ENCODE peak calls at places on chromosomes 6 and 20, in ten cellular contexts. B, U, G, O, L, N, Q, T, V and S are unnamed samples.

GRCh38 chr6:2973656-2974055 is 2.3 kb upstream of the SERPINB6 start:
- DNase-seq in B (no peak), U (no peak), G (no peak), O (no peak), L (no peak), N (no peak), Q (no peak), T (no peak), V (no peak), S (no peak)

GRCh38 chr20:36645998-36646397 is at the start of gene SLA2:
- DNase-seq in B (no peak), U (no peak), G (no peak), O (no peak), L (no peak), N (no peak), Q (no peak), T (no peak), V (no peak), S (no peak)

GRCh38 chr6:16742116-16742515 is 19.1 kb downstream of the ATXN1 start:
- DNase-seq in B (no peak), U (no peak), G (no peak), O (no peak), L (no peak), N (no peak), Q (no peak), T (peak), V (no peak), S (no peak)

GRCh38 chr6:149436647-149437046 is 36.6 kb downstream of the SUMO4 start:
- DNase-seq in B (no peak), U (no peak), G (no peak), O (no peak), L (no peak), N (no peak), Q (no peak), T (no peak), V (no peak), S (no peak)

GRCh38 chr6:20071998-20072397 is 140.3 kb downstream of the MBOAT1 start:
- DNase-seq in B (no peak), U (no peak), G (no peak), O (no peak), L (no peak), N (no peak), Q (no peak), T (no peak), V (no peak), S (no peak)

GRCh38 chr6:134425521-134426316 is 107.8 kb upstream of the SGK1 start:
- DNase-seq in B (peak), U (no peak), G (no peak), O (no peak), L (no peak), N (no peak), Q (peak), T (no peak), V (peak), S (no peak)

GRCh38 chr6:168585441-168585840 is 144.5 kb downstream of the SMOC2 start:
- DNase-seq in B (no peak), U (no peak), G (no peak), O (peak), L (no peak), N (no peak), Q (no peak), T (no peak), V (no peak), S (no peak)

GRCh38 chr20:48425776-48426175 is 402.0 kb downstream of the PREX1 start:
- DNase-seq in B (no peak), U (no peak), G (no peak), O (no peak), L (no peak), N (no peak), Q (no peak), T (no peak), V (no peak), S (no peak)

GRCh38 chr6:170405311-170405975 is 98.9 kb downstream of the FAM120B start:
- DNase-seq in B (peak), U (peak), G (no peak), O (no peak), L (no peak), N (no peak), Q (peak), T (peak), V (peak), S (peak)

GRCh38 chr20:52313335-52313963 is 121.9 kb upstream of the ZFP64 start:
- DNase-seq in B (peak), U (no peak), G (peak), O (no peak), L (no peak), N (no peak), Q (peak), T (peak), V (peak), S (no peak)

GRCh38 chr6:28353981-28354676 is 4.4 kb downstream of the ZKSCAN3 start:
- DNase-seq in B (peak), U (no peak), G (no peak), O (no peak), L (peak), N (no peak), Q (peak), T (peak), V (peak), S (no peak)

GRCh38 chr20:18992418-18992817 is 178.8 kb downstream of the SCP2D1 start:
- DNase-seq in B (no peak), U (no peak), G (no peak), O (no peak), L (no peak), N (no peak), Q (no peak), T (no peak), V (no peak), S (no peak)

GRCh38 chr20:23152902-23153301 is 66.8 kb upstream of the CD93 start:
- DNase-seq in B (no peak), U (no peak), G (no peak), O (peak), L (no peak), N (no peak), Q (no peak), T (no peak), V (no peak), S (no peak)

GRCh38 chr6:156630613-156631302 is 146.4 kb upstream of the ARID1B start:
- DNase-seq in B (no peak), U (no peak), G (peak), O (no peak), L (no peak), N (no peak), Q (no peak), T (no peak), V (no peak), S (no peak)

GRCh38 chr20:58277578-58278344 is 31.8 kb upstream of the RAB22A start:
- DNase-seq in B (no peak), U (no peak), G (no peak), O (no peak), L (no peak), N (no peak), Q (no peak), T (no peak), V (no peak), S (no peak)

GRCh38 chr6:56693246-56693607 is 50.5 kb upstream of the DST start:
- DNase-seq in B (peak), U (no peak), G (no peak), O (no peak), L (peak), N (peak), Q (peak), T (peak), V (peak), S (no peak)

GRCh38 chr20:48638546-48638945 is 189.3 kb downstream of the PREX1 start:
- DNase-seq in B (peak), U (no peak), G (no peak), O (no peak), L (no peak), N (no peak), Q (peak), T (peak), V (no peak), S (peak)

GRCh38 chr6:39189131-39189530 is 40.1 kb downstream of the KCNK5 start:
- DNase-seq in B (no peak), U (no peak), G (no peak), O (no peak), L (no peak), N (no peak), Q (no peak), T (no peak), V (no peak), S (no peak)

GRCh38 chr20:45611054-45611453 is 18.5 kb upstream of the WFDC10A start:
- DNase-seq in B (peak), U (peak), G (no peak), O (no peak), L (no peak), N (no peak), Q (peak), T (peak), V (peak), S (no peak)

GRCh38 chr6:39880521-39881048 is 53.7 kb downstream of the MOCS1 start:
- DNase-seq in B (no peak), U (no peak), G (no peak), O (no peak), L (no peak), N (no peak), Q (no peak), T (no peak), V (no peak), S (no peak)

GRCh38 chr6:111747791-111748190 is 125.5 kb downstream of the FYN start:
- DNase-seq in B (no peak), U (no peak), G (no peak), O (no peak), L (no peak), N (no peak), Q (no peak), T (no peak), V (no peak), S (no peak)

GRCh38 chr6:159061805-159062563 is 17.2 kb upstream of the TAGAP start:
- DNase-seq in B (no peak), U (no peak), G (no peak), O (no peak), L (no peak), N (no peak), Q (no peak), T (no peak), V (no peak), S (no peak)

GRCh38 chr20:1338801-1339200 is 9.9 kb upstream of the SDCBP2 start:
- DNase-seq in B (no peak), U (no peak), G (no peak), O (no peak), L (no peak), N (no peak), Q (no peak), T (no peak), V (no peak), S (no peak)

GRCh38 chr6:7073810-7074525 is 33.8 kb upstream of the RREB1 start:
- DNase-seq in B (no peak), U (no peak), G (no peak), O (no peak), L (no peak), N (peak), Q (no peak), T (no peak), V (no peak), S (no peak)

GRCh38 chr20:20875716-20876115 is 163.3 kb upstream of the RALGAPA2 start:
- DNase-seq in B (no peak), U (no peak), G (no peak), O (no peak), L (no peak), N (no peak), Q (no peak), T (no peak), V (peak), S (no peak)

GRCh38 chr6:24126586-24127192 is 674 bp downstream of the NRSN1 start:
- DNase-seq in B (peak), U (no peak), G (peak), O (no peak), L (peak), N (no peak), Q (peak), T (peak), V (peak), S (peak)

GRCh38 chr20:6827472-6827871 is 60.0 kb downstream of the BMP2 start:
- DNase-seq in B (no peak), U (no peak), G (no peak), O (no peak), L (no peak), N (no peak), Q (no peak), T (no peak), V (peak), S (no peak)

GRCh38 chr20:33945391-33946079 is 48.2 kb upstream of the RALY start:
- DNase-seq in B (peak), U (peak), G (no peak), O (no peak), L (no peak), N (no peak), Q (peak), T (peak), V (peak), S (no peak)

GRCh38 chr20:33948480-33948879 is 45.2 kb upstream of the RALY start:
- DNase-seq in B (no peak), U (no peak), G (no peak), O (no peak), L (no peak), N (no peak), Q (no peak), T (no peak), V (no peak), S (no peak)

GRCh38 chr20:33951171-33951570 is 42.5 kb upstream of the RALY start:
- DNase-seq in B (no peak), U (no peak), G (no peak), O (no peak), L (no peak), N (no peak), Q (no peak), T (no peak), V (no peak), S (no peak)

GRCh38 chr20:33944914-33945313 is 48.8 kb upstream of the RALY start:
- DNase-seq in B (no peak), U (no peak), G (peak), O (no peak), L (no peak), N (no peak), Q (peak), T (no peak), V (no peak), S (no peak)

GRCh38 chr20:33947709-33948295 is 45.9 kb upstream of the RALY start:
- DNase-seq in B (peak), U (no peak), G (peak), O (no peak), L (no peak), N (no peak), Q (peak), T (no peak), V (peak), S (peak)
- TF ChIP-seq CTCF in B (peak), U (peak), G (peak), O (no peak), L (peak), N (peak), Q (peak), T (peak), V (peak), S (peak)

GRCh38 chr6:36377594-36377993 is 9.9 kb downstream of the ETV7 start:
- DNase-seq in B (no peak), U (no peak), G (no peak), O (no peak), L (no peak), N (no peak), Q (no peak), T (no peak), V (no peak), S (no peak)
- H3K4me3 ChIP-seq in B (no peak), U (no peak), G (no peak), O (no peak), L (no peak), N (no peak), Q (no peak), T (no peak), V (no peak), S (no peak)

GRCh38 chr6:34067814-34068213 is 78.1 kb downstream of the GRM4 start:
- DNase-seq in B (peak), U (no peak), G (peak), O (no peak), L (no peak), N (no peak), Q (no peak), T (no peak), V (peak), S (no peak)
- TF ChIP-seq CTCF in B (peak), U (peak), G (peak), O (no peak), L (no peak), N (no peak), Q (peak), T (no peak), V (no peak), S (peak)

GRCh38 chr20:62642666-62643520 is 590 bp downstream of the SLCO4A1 start:
- DNase-seq in B (peak), U (no peak), G (peak), O (no peak), L (no peak), N (no peak), Q (no peak), T (peak), V (peak), S (no peak)

GRCh38 chr20:62645613-62646012 is 3.3 kb downstream of the SLCO4A1 start:
- DNase-seq in B (no peak), U (no peak), G (no peak), O (no peak), L (no peak), N (no peak), Q (no peak), T (no peak), V (no peak), S (no peak)

GRCh38 chr20:62644802-62645496 is 2.6 kb downstream of the SLCO4A1 start:
- DNase-seq in B (peak), U (no peak), G (no peak), O (no peak), L (no peak), N (no peak), Q (no peak), T (no peak), V (peak), S (no peak)

GRCh38 chr20:62643521-62644043 is 1.3 kb downstream of the SLCO4A1 start:
- DNase-seq in B (peak), U (no peak), G (no peak), O (no peak), L (no peak), N (no peak), Q (no peak), T (peak), V (no peak), S (no peak)

DNA sequence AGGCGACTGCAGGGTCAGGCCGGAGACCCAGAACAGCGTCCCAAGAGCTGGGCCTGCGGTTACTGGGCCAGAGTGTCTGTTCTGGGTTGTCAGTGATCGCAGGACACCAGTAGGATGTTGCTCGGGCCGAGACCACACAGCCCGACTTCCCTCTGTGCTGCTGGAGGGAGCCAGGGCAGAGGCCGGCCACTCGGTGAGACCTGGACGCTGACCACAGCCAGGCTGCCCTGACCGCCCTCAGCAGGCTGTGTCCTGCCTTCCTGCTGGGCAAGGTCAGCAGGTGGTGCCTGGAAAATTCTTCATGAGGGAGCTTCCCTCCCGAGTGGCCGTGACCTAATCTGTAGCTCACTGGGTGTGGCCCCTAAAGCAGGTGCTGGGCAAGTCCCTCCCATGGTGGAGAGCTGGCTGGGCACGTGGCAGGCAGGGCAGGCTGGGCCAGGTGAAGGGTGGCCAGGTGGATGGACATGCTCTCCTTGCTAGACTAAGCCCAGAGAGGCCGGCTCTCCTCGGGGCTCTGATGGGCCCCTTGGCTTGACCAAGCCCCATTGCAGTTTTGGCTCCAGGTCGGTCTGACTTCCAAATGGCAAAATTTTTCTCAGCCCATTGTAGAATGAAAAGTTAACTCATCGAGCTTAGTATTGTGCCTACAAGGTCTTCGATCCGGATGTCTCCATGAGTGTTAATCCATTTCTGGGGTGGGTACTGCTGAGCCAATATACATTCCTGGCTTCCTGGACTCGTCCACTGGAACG is 1.9 kb downstream of the SLCO4A1 start:
- DNase-seq in B (peak), U (no peak), G (no peak), O (no peak), L (no peak), N (no peak), Q (no peak), T (no peak), V (peak), S (no peak)
- H3K4me3 ChIP-seq in B (peak), U (no peak), G (no peak), O (peak), L (peak), N (peak), Q (no peak), T (no peak), V (no peak), S (no peak)

GRCh38 chr6:90478278-90478677 is 108.6 kb downstream of the MAP3K7 start:
- DNase-seq in B (no peak), U (no peak), G (peak), O (no peak), L (no peak), N (no peak), Q (no peak), T (no peak), V (no peak), S (no peak)
- TF ChIP-seq CTCF in B (no peak), U (no peak), G (peak), O (no peak), L (no peak), N (no peak), Q (peak), T (no peak), V (no peak), S (no peak)

DNA sequence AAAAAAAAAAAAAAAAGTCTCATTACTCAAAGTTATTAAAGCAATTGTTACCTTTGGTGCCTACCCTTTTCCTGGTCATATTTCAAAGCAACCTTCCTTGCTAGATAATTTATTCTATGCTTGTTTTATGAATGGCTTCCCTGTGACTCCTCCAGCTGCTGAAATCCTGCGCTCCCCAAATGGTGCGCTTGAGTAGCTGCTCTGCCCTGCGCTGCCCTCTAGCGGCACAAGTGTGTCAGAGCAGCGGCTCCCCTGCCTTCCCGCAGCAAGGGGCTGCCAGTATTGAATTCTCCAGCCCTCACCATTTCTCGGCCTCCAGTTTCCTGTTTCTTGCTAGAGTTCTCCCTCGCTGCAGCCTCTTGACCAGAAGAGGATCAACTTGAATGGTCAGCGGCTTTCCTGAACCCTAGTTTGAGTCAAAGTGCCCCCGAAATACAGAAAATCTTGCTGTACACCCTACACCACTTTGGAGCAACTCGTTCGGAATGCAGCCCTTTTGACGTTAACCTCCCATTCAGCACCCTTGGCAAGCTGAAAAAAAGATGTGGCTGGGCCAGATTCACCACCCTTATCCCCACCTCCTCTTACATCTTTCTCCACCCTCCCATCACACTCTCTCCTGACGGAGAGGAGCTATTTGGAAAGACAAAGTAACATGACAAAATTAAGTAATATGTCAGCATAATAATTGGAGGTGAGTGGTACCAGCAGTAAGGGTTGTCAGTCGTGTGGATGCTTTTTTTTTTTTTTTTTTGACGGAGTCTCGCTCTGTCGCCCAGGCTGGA is 60.4 kb upstream of the KLHL31 start:
- DNase-seq in B (peak), U (peak), G (peak), O (peak), L (peak), N (peak), Q (peak), T (peak), V (peak), S (no peak)
- H3K4me3 ChIP-seq in B (no peak), U (no peak), G (no peak), O (no peak), L (no peak), N (no peak), Q (no peak), T (no peak), V (no peak), S (no peak)

DNA sequence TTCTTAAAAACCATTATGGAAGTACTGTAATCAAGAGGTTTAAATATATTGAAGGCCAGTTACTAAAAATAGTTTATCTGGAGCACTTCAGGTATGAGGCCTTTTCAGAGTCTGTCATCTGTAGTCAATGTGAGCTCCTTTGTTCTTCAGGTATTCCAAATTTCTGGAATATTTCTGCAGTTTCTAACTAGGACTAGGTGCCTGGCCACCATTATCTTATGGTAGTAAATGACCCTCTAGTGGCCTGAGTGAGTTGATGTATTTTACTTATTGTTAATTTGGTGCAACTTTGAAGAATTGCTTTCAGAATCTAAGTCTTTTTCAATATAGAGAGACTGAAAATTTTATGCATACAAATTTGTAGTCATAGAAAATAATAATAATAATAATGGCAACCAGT is 95.2 kb upstream of the FLRT3 start:
- DNase-seq in B (no peak), U (no peak), G (peak), O (no peak), L (no peak), N (no peak), Q (no peak), T (no peak), V (no peak), S (no peak)
- TF ChIP-seq CTCF in B (no peak), U (no peak), G (no peak), O (no peak), L (no peak), N (no peak), Q (no peak), T (no peak), V (no peak), S (no peak)